ENCODE peak calls at places on chromosomes 5 and 9, in seven cellular contexts. D is substantia nigra; J is PC-3; P is stimulated activated CD4-positive, alpha-beta T cell treated with anti-CD3 and anti-CD28 coated beads, Interleukin-4, amount 100 ng/mL, for 1 hour; S is upper lobe of right lung; R is colonic mucosa; B is T-cell. N is an unnamed sample.
A peak's percentile ranks its signal among the peaks of the same experiment; 100 is the strongest.

GRCh38 chr9:34892886-34893285 is 65.2 kb upstream of the PHF24 start:
- DNase-seq in D (no peak), J (no peak), P (no peak), S (no peak), R (no peak), B (no peak), N (no peak)

GRCh38 chr5:120985526-120985925 is 521.4 kb downstream of the PRR16 start:
- DNase-seq in D (no peak), J (no peak), P (no peak), S (no peak), R (no peak), B (no peak), N (no peak)

GRCh38 chr5:13133951-13134350 is 810.5 kb downstream of the DNAH5 start:
- DNase-seq in D (no peak), J (no peak), P (no peak), S (no peak), R (no peak), B (no peak), N (no peak)

GRCh38 chr5:171961117-171961516 is 45.3 kb downstream of the FBXW11 start:
- DNase-seq in D (no peak), J (no peak), P (peak; percentile 11), S (no peak), R (no peak), B (no peak), N (peak; percentile 65)

GRCh38 chr5:172453206-172453985 is 929 bp downstream of the SH3PXD2B start:
- DNase-seq in D (no peak), J (no peak), P (no peak), S (peak; percentile 64), R (peak; percentile 55), B (no peak), N (peak; percentile 45)

GRCh38 chr5:135174315-135175096 is 140.5 kb upstream of the PITX1 start:
- DNase-seq in D (no peak), J (no peak), P (no peak), S (no peak), R (no peak), B (no peak), N (no peak)

GRCh38 chr5:119269061-119269579 is 86.7 kb upstream of the TNFAIP8 start:
- DNase-seq in D (no peak), J (peak; percentile 38), P (peak; percentile 39), S (peak; percentile 70), R (peak; percentile 58), B (no peak), N (peak; percentile 77)

GRCh38 chr9:132169672-132170392 is 8.0 kb downstream of the NTNG2 start:
- DNase-seq in D (peak; percentile 23), J (peak; percentile 41), P (peak; percentile 65), S (peak; percentile 81), R (peak; percentile 26), B (peak; percentile 49), N (peak; percentile 88)